ENCODE peak calls at places on chromosomes 11 and 22, in five cellular contexts. Z is choroid plexus epithelial cell, V is heart left ventricle, P is body of pancreas, U is neural crest cell. Y is an unnamed sample.

GRCh38 chr11:80412604-80413003 is 971.8 kb upstream of the TENM4 start:
- DNase-seq in Z (no peak), V (no peak), P (no peak), U (no peak), Y (no peak)

GRCh38 chr11:100151944-100152343 is 535.1 kb upstream of the ARHGAP42 start:
- DNase-seq in Z (peak), V (no peak), P (no peak), U (no peak), Y (peak)

GRCh38 chr11:128757886-128758612 is 64.2 kb downstream of the FLI1 start:
- DNase-seq in Z (no peak), V (no peak), P (no peak), U (no peak), Y (no peak)

GRCh38 chr11:57527056-57527631 is 3.4 kb downstream of the TIMM10 start:
- DNase-seq in Z (peak), V (peak), P (peak), U (peak), Y (peak)

GRCh38 chr11:62427630-62428233 is 8.9 kb downstream of the SCGB1A1 start:
- DNase-seq in Z (peak), V (no peak), P (no peak), U (no peak), Y (peak)

GRCh38 chr11:134510641-134511040 is 98.6 kb upstream of the B3GAT1 start:
- DNase-seq in Z (no peak), V (no peak), P (no peak), U (no peak), Y (no peak)

GRCh38 chr11:14644396-14645246 is 1.0 kb downstream of the PDE3B start:
- DNase-seq in Z (peak), V (no peak), P (peak), U (peak), Y (no peak)

GRCh38 chr11:108226036-108226435 is 3.2 kb downstream of the ATM start:
- DNase-seq in Z (no peak), V (no peak), P (no peak), U (no peak), Y (no peak)

GRCh38 chr11:11977206-11977938 is 31.1 kb downstream of the DKK3 start:
- DNase-seq in Z (peak), V (peak), P (peak), U (no peak), Y (peak)

GRCh38 chr11:1694064-1694845 is 2.7 kb upstream of the KRTAP5-6 start:
- DNase-seq in Z (peak), V (peak), P (peak), U (peak), Y (peak)

GRCh38 chr11:102177974-102178631 is 67.9 kb downstream of the YAP1 start:
- DNase-seq in Z (peak), V (no peak), P (peak), U (no peak), Y (peak)

GRCh38 chr22:20218320-20218872 is 49.7 kb downstream of the RTN4R start:
- DNase-seq in Z (no peak), V (no peak), P (no peak), U (no peak), Y (no peak)

GRCh38 chr11:72584293-72584921 is 89.8 kb downstream of the PDE2A start:
- DNase-seq in Z (no peak), V (peak), P (peak), U (no peak), Y (no peak)

GRCh38 chr11:130829801-130830562 is 86.3 kb downstream of the SNX19 start:
- DNase-seq in Z (no peak), V (peak), P (peak), U (no peak), Y (no peak)

GRCh38 chr11:130826572-130826971 is 89.7 kb downstream of the SNX19 start:
- DNase-seq in Z (no peak), V (no peak), P (no peak), U (no peak), Y (no peak)

GRCh38 chr11:130825621-130826020 is 90.7 kb downstream of the SNX19 start:
- DNase-seq in Z (no peak), V (no peak), P (no peak), U (no peak), Y (no peak)

GRCh38 chr11:130828741-130829140 is 87.5 kb downstream of the SNX19 start:
- DNase-seq in Z (no peak), V (no peak), P (no peak), U (no peak), Y (no peak)

GRCh38 chr11:130827697-130828377 is 88.4 kb downstream of the SNX19 start:
- DNase-seq in Z (peak), V (no peak), P (peak), U (peak), Y (peak)
- TF ChIP-seq CTCF in Z (peak), V (peak), P (no peak), U (peak), Y (peak)

GRCh38 chr11:15770798-15771414 is 585.4 kb downstream of the SOX6 start:
- DNase-seq in Z (peak), V (no peak), P (peak), U (peak), Y (no peak)
- TF ChIP-seq CTCF in Z (peak), V (peak), P (peak), U (peak), Y (peak)

DNA sequence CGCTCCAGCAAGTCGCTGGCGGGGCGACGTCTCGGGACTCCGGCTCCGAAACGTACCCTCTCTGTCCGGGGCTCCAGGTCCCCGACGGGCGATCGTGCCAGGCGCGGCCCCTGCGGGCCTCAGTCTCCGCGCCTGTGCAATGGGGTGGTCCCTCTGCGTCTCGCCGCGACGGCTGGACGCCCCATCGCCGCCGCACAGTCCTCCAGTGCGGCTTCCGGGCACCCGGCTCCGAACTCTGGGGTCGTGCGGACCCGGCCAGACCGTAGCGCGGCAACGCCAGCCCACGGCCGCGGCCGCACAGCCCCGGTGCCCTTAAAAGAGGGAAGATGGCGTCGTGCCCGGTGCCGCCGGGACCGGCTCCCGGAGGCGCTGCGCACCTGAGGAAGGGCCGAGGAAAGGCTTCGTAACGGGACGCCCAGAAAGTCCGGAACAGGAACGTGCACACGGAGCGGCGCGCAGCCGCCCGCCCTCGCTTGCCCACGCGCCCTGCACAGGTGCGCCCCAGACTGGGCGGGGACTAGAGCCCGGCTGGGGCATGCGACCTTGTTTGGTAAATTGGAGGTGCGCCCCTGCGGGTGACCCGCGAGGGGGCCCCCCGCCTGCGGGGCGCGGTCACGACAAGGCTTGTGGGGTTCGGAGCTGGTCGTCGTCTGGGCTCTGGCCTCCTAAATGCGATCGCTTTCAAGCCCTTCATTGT is 525 bp downstream of the BIK start:
- DNase-seq in Z (no peak), V (no peak), P (peak), U (no peak), Y (no peak)
- TF ChIP-seq CTCF in Z (no peak), V (no peak), P (no peak), U (no peak), Y (no peak)

GRCh38 chr11:8263109-8263768 is 439 bp downstream of the LMO1 start:
- DNase-seq in Z (peak), V (no peak), P (no peak), U (no peak), Y (no peak)
- TF ChIP-seq CTCF in Z (no peak), V (no peak), P (no peak), U (no peak), Y (no peak)

GRCh38 chr11:10087186-10087585 is 206.8 kb downstream of the SBF2 start:
- DNase-seq in Z (peak), V (no peak), P (no peak), U (no peak), Y (no peak)
- TF ChIP-seq CTCF in Z (no peak), V (no peak), P (no peak), U (no peak), Y (no peak)

GRCh38 chr11:122814401-122814800 is 23.9 kb upstream of the CRTAM start:
- DNase-seq in Z (peak), V (no peak), P (no peak), U (no peak), Y (no peak)
- TF ChIP-seq CTCF in Z (peak), V (peak), P (no peak), U (peak), Y (peak)

GRCh38 chr11:30546334-30546733 is 39.8 kb downstream of the MPPED2 start:
- DNase-seq in Z (no peak), V (no peak), P (no peak), U (no peak), Y (no peak)

GRCh38 chr11:30549565-30549964 is 36.6 kb downstream of the MPPED2 start:
- DNase-seq in Z (no peak), V (no peak), P (no peak), U (no peak), Y (no peak)

GRCh38 chr11:30545507-30545906 is 40.6 kb downstream of the MPPED2 start:
- DNase-seq in Z (no peak), V (no peak), P (no peak), U (no peak), Y (no peak)
- TF ChIP-seq CTCF in Z (no peak), V (no peak), P (no peak), U (no peak), Y (no peak)

GRCh38 chr11:46302866-46303265 is 25.4 kb downstream of the CREB3L1 start:
- DNase-seq in Z (no peak), V (no peak), P (no peak), U (no peak), Y (no peak)

GRCh38 chr11:46306296-46306853 is 28.9 kb downstream of the CREB3L1 start:
- DNase-seq in Z (no peak), V (no peak), P (no peak), U (no peak), Y (peak)

GRCh38 chr11:46304605-46305004 is 27.1 kb downstream of the CREB3L1 start:
- DNase-seq in Z (no peak), V (no peak), P (no peak), U (no peak), Y (no peak)

GRCh38 chr11:46307369-46307768 is 29.9 kb downstream of the CREB3L1 start:
- DNase-seq in Z (no peak), V (no peak), P (no peak), U (no peak), Y (no peak)

GRCh38 chr11:46305295-46305694 is 27.8 kb downstream of the CREB3L1 start:
- DNase-seq in Z (peak), V (no peak), P (no peak), U (no peak), Y (peak)
- TF ChIP-seq CTCF in Z (peak), V (no peak), P (no peak), U (no peak), Y (peak)